ENCODE peak calls at places on chromosome 4, in four cellular contexts. One of them, this sample, is unnamed. For H3K9me3, the result is how much of the 10 kb centered on the place peaks cover.

GRCh38 chr4:57077550-57078311 is 32.5 kb downstream of the IGFBP7 start:
- DNase-seq in right cardiac atrium: no peak
- DNase-seq in naive thymus-derived CD4-positive, alpha-beta T cell: no peak
- DNase-seq in mucosa of descending colon: no peak
- DNase-seq in this sample: no peak

GRCh38 chr4:86970447-86971354 is 35.9 kb downstream of the AFF1 start:
- DNase-seq in right cardiac atrium: no peak
- DNase-seq in naive thymus-derived CD4-positive, alpha-beta T cell: no peak
- DNase-seq in mucosa of descending colon: no peak
- DNase-seq in this sample: no peak

GRCh38 chr4:108861339-108861738 is 98.5 kb upstream of the ETNPPL start:
- DNase-seq in right cardiac atrium: no peak
- DNase-seq in naive thymus-derived CD4-positive, alpha-beta T cell: no peak
- DNase-seq in mucosa of descending colon: no peak
- DNase-seq in this sample: no peak

GRCh38 chr4:7655549-7656243 is 221.0 kb upstream of the PSAPL1 start:
- DNase-seq in right cardiac atrium: no peak
- DNase-seq in naive thymus-derived CD4-positive, alpha-beta T cell: no peak
- DNase-seq in mucosa of descending colon: no peak
- DNase-seq in this sample: no peak

GRCh38 chr4:78200949-78201348 is 143.8 kb downstream of the FRAS1 start:
- DNase-seq in right cardiac atrium: no peak
- DNase-seq in naive thymus-derived CD4-positive, alpha-beta T cell: no peak
- DNase-seq in mucosa of descending colon: no peak
- DNase-seq in this sample: no peak

GRCh38 chr4:176729489-176729888 is 63.2 kb downstream of the VEGFC start:
- DNase-seq in right cardiac atrium: no peak
- DNase-seq in naive thymus-derived CD4-positive, alpha-beta T cell: no peak
- DNase-seq in mucosa of descending colon: no peak
- DNase-seq in this sample: no peak

GRCh38 chr4:164815711-164816110 is 61.3 kb upstream of the APELA start:
- DNase-seq in right cardiac atrium: no peak
- DNase-seq in naive thymus-derived CD4-positive, alpha-beta T cell: no peak
- DNase-seq in mucosa of descending colon: no peak
- DNase-seq in this sample: no peak

GRCh38 chr4:31741321-31741720 is 1021.2 kb downstream of the PCDH7 start:
- DNase-seq in right cardiac atrium: no peak
- DNase-seq in naive thymus-derived CD4-positive, alpha-beta T cell: no peak
- DNase-seq in mucosa of descending colon: no peak
- DNase-seq in this sample: no peak

GRCh38 chr4:3797831-3798500 is 31.8 kb downstream of the ADRA2C start:
- DNase-seq in right cardiac atrium: no peak
- DNase-seq in naive thymus-derived CD4-positive, alpha-beta T cell: no peak
- DNase-seq in mucosa of descending colon: no peak
- DNase-seq in this sample: no peak

GRCh38 chr4:52197351-52197750 is 146.2 kb downstream of the SPATA18 start:
- DNase-seq in right cardiac atrium: no peak
- DNase-seq in naive thymus-derived CD4-positive, alpha-beta T cell: no peak
- DNase-seq in mucosa of descending colon: no peak
- DNase-seq in this sample: no peak

GRCh38 chr4:3531306-3531886 is 826 bp downstream of the LRPAP1 start:
- DNase-seq in right cardiac atrium: no peak
- DNase-seq in naive thymus-derived CD4-positive, alpha-beta T cell: no peak
- DNase-seq in mucosa of descending colon: no peak
- DNase-seq in this sample: no peak

GRCh38 chr4:76035146-76035545 is 724 bp downstream of the CXCL11 start:
- DNase-seq in right cardiac atrium: no peak
- DNase-seq in naive thymus-derived CD4-positive, alpha-beta T cell: no peak
- DNase-seq in mucosa of descending colon: no peak
- DNase-seq in this sample: no peak

GRCh38 chr4:99208719-99209075 is 10.3 kb downstream of the ADH6 start:
- DNase-seq in right cardiac atrium: no peak
- DNase-seq in naive thymus-derived CD4-positive, alpha-beta T cell: no peak
- DNase-seq in mucosa of descending colon: no peak
- DNase-seq in this sample: no peak

GRCh38 chr4:19739101-19739651 is 512.5 kb upstream of the SLIT2 start:
- DNase-seq in right cardiac atrium: no peak
- DNase-seq in naive thymus-derived CD4-positive, alpha-beta T cell: no peak
- DNase-seq in mucosa of descending colon: no peak
- DNase-seq in this sample: no peak

GRCh38 chr4:138751290-138751689 is 264.3 kb upstream of the NOCT start:
- DNase-seq in right cardiac atrium: no peak
- DNase-seq in naive thymus-derived CD4-positive, alpha-beta T cell: no peak
- DNase-seq in mucosa of descending colon: no peak
- DNase-seq in this sample: no peak

GRCh38 chr4:153485860-153486259 is 19.7 kb downstream of the TMEM131L start:
- DNase-seq in right cardiac atrium: no peak
- DNase-seq in naive thymus-derived CD4-positive, alpha-beta T cell: no peak
- DNase-seq in mucosa of descending colon: no peak
- DNase-seq in this sample: no peak

GRCh38 chr4:152640058-152640921 is 39.5 kb downstream of the TMEM154 start:
- DNase-seq in right cardiac atrium: no peak
- DNase-seq in naive thymus-derived CD4-positive, alpha-beta T cell: peak
- DNase-seq in mucosa of descending colon: no peak
- DNase-seq in this sample: no peak

GRCh38 chr4:7323461-7323871 is 111.3 kb downstream of the PSAPL1 start:
- DNase-seq in right cardiac atrium: no peak
- DNase-seq in naive thymus-derived CD4-positive, alpha-beta T cell: no peak
- DNase-seq in mucosa of descending colon: no peak
- DNase-seq in this sample: no peak

GRCh38 chr4:175215657-175216056 is 297.5 kb downstream of the ADAM29 start:
- DNase-seq in right cardiac atrium: no peak
- DNase-seq in naive thymus-derived CD4-positive, alpha-beta T cell: no peak
- DNase-seq in mucosa of descending colon: no peak
- DNase-seq in this sample: no peak

DNA sequence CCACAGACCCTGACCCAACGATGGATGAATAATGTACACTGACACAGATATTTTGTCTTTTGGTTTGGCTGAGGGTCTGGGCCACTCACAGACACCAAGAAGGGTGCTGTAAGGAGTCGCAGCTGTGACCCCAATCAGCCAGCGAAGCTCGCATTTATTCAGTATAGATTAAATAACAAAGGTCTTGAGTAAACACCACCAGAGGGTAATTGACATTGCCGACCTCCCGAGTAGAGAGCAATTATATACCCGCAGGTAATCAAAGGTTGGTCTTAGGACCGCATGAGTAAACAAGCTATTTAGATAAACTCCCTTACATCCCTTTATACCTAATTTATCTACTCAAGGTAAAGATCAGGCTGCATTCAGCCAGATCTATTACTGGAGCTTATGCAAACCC is 297.1 kb downstream of the ADAM29 start:
- DNase-seq in right cardiac atrium: no peak
- DNase-seq in naive thymus-derived CD4-positive, alpha-beta T cell: no peak
- DNase-seq in mucosa of descending colon: no peak
- DNase-seq in this sample: no peak
- H3K9me3 ChIP-seq in right cardiac atrium: under half
- H3K9me3 ChIP-seq in naive thymus-derived CD4-positive, alpha-beta T cell: under half
- H3K9me3 ChIP-seq in mucosa of descending colon: half or more
- H3K9me3 ChIP-seq in this sample: under half

GRCh38 chr4:1403177-1403583 is 3.1 kb downstream of the NKX1-1 start:
- DNase-seq in right cardiac atrium: no peak
- DNase-seq in naive thymus-derived CD4-positive, alpha-beta T cell: no peak
- DNase-seq in mucosa of descending colon: no peak
- DNase-seq in this sample: no peak

GRCh38 chr4:1403591-1404572 is 2.4 kb downstream of the NKX1-1 start:
- DNase-seq in right cardiac atrium: peak
- DNase-seq in naive thymus-derived CD4-positive, alpha-beta T cell: no peak
- DNase-seq in mucosa of descending colon: no peak
- DNase-seq in this sample: no peak

GRCh38 chr4:1405249-1405635 is 1.0 kb downstream of the NKX1-1 start:
- DNase-seq in right cardiac atrium: no peak
- DNase-seq in naive thymus-derived CD4-positive, alpha-beta T cell: no peak
- DNase-seq in mucosa of descending colon: no peak
- DNase-seq in this sample: no peak

GRCh38 chr4:1405636-1406415 is 416 bp downstream of the NKX1-1 start:
- DNase-seq in right cardiac atrium: no peak
- DNase-seq in naive thymus-derived CD4-positive, alpha-beta T cell: no peak
- DNase-seq in mucosa of descending colon: no peak
- DNase-seq in this sample: no peak

DNA sequence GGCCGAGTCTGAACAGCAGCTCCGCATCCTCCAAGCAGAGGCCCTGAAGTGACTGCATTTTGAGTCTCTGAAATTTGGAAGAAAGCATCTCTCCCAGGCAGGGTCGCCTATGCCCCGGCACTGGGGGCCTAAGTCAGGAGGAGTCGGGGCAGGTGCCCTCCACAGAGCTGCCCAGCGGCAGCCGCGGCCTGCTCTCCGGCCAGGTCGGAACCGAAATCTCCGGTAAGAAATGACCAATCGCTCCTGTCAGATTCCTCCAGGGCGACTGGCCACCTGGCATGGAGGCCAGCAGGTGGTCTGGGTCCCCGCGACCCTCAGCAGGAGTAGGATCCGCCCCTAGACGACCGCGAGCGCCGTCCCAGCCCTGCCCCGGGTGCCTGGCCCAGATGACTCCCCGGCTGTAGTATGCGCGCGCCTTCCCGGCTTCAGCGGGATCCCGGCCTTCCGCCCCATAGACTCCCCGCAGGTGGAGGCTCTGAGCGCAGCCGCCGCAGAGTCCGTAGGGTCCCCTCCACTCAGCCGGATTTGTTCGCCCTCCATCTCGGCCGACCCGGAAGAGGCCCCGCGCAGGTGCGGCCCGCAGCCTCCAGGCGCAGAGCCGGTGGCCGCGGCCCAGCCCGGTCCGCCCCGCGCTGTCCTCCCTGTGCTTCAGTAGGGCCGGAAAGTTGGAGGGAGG is 1.5 kb downstream of the NKX1-1 start:
- DNase-seq in right cardiac atrium: no peak
- DNase-seq in naive thymus-derived CD4-positive, alpha-beta T cell: no peak
- DNase-seq in mucosa of descending colon: no peak
- DNase-seq in this sample: no peak
- H3K9me3 ChIP-seq in right cardiac atrium: under half
- H3K9me3 ChIP-seq in naive thymus-derived CD4-positive, alpha-beta T cell: under half
- H3K9me3 ChIP-seq in mucosa of descending colon: under half
- H3K9me3 ChIP-seq in this sample: under half

DNA sequence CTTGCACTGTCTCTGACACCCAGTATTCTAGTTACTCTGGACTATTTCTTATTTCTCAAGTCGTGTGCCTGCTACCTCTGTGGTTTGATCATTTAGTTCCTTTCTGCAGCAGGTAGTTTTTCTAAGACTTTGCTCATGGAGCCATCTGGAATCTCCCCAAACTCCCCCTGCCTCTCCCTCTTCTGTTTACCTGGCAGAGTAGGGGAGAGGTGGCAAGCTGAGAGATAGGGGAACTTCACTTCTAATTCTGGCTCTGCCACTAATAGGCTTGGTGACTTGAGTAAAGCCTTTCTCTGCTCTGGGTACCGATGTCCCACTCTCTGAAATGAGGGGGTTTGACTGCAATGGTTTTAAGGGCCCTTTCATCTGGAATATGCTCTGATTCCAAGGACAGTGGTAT is 141.3 kb downstream of the CPEB2 start:
- DNase-seq in right cardiac atrium: no peak
- DNase-seq in naive thymus-derived CD4-positive, alpha-beta T cell: no peak
- DNase-seq in mucosa of descending colon: no peak
- DNase-seq in this sample: no peak
- H3K9me3 ChIP-seq in right cardiac atrium: under half
- H3K9me3 ChIP-seq in naive thymus-derived CD4-positive, alpha-beta T cell: under half
- H3K9me3 ChIP-seq in mucosa of descending colon: under half
- H3K9me3 ChIP-seq in this sample: under half

GRCh38 chr4:100826808-100827548 is 309.2 kb upstream of the EMCN start:
- DNase-seq in right cardiac atrium: no peak
- DNase-seq in naive thymus-derived CD4-positive, alpha-beta T cell: no peak
- DNase-seq in mucosa of descending colon: no peak
- DNase-seq in this sample: no peak
- H3K9me3 ChIP-seq in right cardiac atrium: under half
- H3K9me3 ChIP-seq in naive thymus-derived CD4-positive, alpha-beta T cell: under half
- H3K9me3 ChIP-seq in mucosa of descending colon: under half
- H3K9me3 ChIP-seq in this sample: under half

GRCh38 chr4:384311-385010 is 46.8 kb downstream of the ZNF141 start:
- DNase-seq in right cardiac atrium: no peak
- DNase-seq in naive thymus-derived CD4-positive, alpha-beta T cell: no peak
- DNase-seq in mucosa of descending colon: no peak
- DNase-seq in this sample: no peak
- H3K9me3 ChIP-seq in right cardiac atrium: under half
- H3K9me3 ChIP-seq in naive thymus-derived CD4-positive, alpha-beta T cell: under half
- H3K9me3 ChIP-seq in mucosa of descending colon: half or more
- H3K9me3 ChIP-seq in this sample: under half

GRCh38 chr4:80878218-80878617 is 152.3 kb upstream of the BMP3 start:
- DNase-seq in right cardiac atrium: no peak
- DNase-seq in naive thymus-derived CD4-positive, alpha-beta T cell: no peak
- DNase-seq in mucosa of descending colon: no peak
- DNase-seq in this sample: no peak

GRCh38 chr4:80876810-80877209 is 153.7 kb upstream of the BMP3 start:
- DNase-seq in right cardiac atrium: no peak
- DNase-seq in naive thymus-derived CD4-positive, alpha-beta T cell: no peak
- DNase-seq in mucosa of descending colon: no peak
- DNase-seq in this sample: no peak

GRCh38 chr4:80875642-80876041 is 154.9 kb upstream of the BMP3 start:
- DNase-seq in right cardiac atrium: no peak
- DNase-seq in naive thymus-derived CD4-positive, alpha-beta T cell: no peak
- DNase-seq in mucosa of descending colon: no peak
- DNase-seq in this sample: no peak
- H3K9me3 ChIP-seq in right cardiac atrium: under half
- H3K9me3 ChIP-seq in naive thymus-derived CD4-positive, alpha-beta T cell: under half
- H3K9me3 ChIP-seq in mucosa of descending colon: under half
- H3K9me3 ChIP-seq in this sample: under half

GRCh38 chr4:140053185-140053584 is 100.8 kb downstream of the MAML3 start:
- DNase-seq in right cardiac atrium: no peak
- DNase-seq in naive thymus-derived CD4-positive, alpha-beta T cell: no peak
- DNase-seq in mucosa of descending colon: no peak
- DNase-seq in this sample: no peak

GRCh38 chr4:140056015-140056414 is 98.0 kb downstream of the MAML3 start:
- DNase-seq in right cardiac atrium: no peak
- DNase-seq in naive thymus-derived CD4-positive, alpha-beta T cell: no peak
- DNase-seq in mucosa of descending colon: no peak
- DNase-seq in this sample: no peak

GRCh38 chr4:140052050-140052449 is 101.9 kb downstream of the MAML3 start:
- DNase-seq in right cardiac atrium: peak
- DNase-seq in naive thymus-derived CD4-positive, alpha-beta T cell: no peak
- DNase-seq in mucosa of descending colon: peak
- DNase-seq in this sample: no peak

GRCh38 chr4:140057693-140058092 is 96.3 kb downstream of the MAML3 start:
- DNase-seq in right cardiac atrium: no peak
- DNase-seq in naive thymus-derived CD4-positive, alpha-beta T cell: no peak
- DNase-seq in mucosa of descending colon: no peak
- DNase-seq in this sample: no peak

DNA sequence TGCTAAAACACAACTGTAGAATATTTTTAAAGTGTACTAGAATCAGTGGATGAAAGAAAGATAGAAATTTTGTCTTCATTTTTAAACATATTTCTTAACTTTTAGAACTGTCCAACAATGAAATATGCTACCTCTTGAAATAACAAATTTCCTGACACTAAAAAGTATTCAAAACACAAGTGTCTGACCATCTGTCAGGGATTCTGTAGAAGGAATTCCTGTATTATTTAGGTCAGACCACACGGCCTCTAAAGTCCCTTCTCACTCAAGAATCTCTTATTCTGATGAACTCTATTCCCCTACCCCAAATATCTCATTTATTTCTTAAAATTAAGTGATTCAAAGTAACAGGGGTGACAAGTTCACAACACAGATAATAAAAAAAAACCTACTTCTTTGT is 99.1 kb downstream of the MAML3 start:
- DNase-seq in right cardiac atrium: no peak
- DNase-seq in naive thymus-derived CD4-positive, alpha-beta T cell: no peak
- DNase-seq in mucosa of descending colon: no peak
- DNase-seq in this sample: no peak
- H3K9me3 ChIP-seq in right cardiac atrium: under half
- H3K9me3 ChIP-seq in naive thymus-derived CD4-positive, alpha-beta T cell: under half
- H3K9me3 ChIP-seq in mucosa of descending colon: under half
- H3K9me3 ChIP-seq in this sample: under half